ENCODE peak calls at places on chromosomes 4 and X, in eight cellular contexts. U, X, K, W, O, M, E and H are unnamed samples.

GRCh38 chrX:81390244-81390643 is 188.3 kb downstream of the SH3BGRL start:
- DNase-seq in M (no peak), E (no peak), U (no peak), X (no peak), K (no peak), W (no peak), O (no peak), H (no peak)

GRCh38 chrX:133670394-133670793 is 255.1 kb upstream of the GPC4 start:
- DNase-seq in E (no peak), X (peak; percentile 64), M (no peak), W (no peak), U (peak; percentile 1), O (no peak), K (no peak), H (no peak)

GRCh38 chrX:130974323-130974722 is 71.3 kb upstream of the ENOX2 start:
- DNase-seq in U (no peak), E (no peak), O (no peak), X (no peak), M (peak; percentile 0), W (no peak), K (no peak), H (no peak)

GRCh38 chrX:39975094-39975865 is 122.5 kb downstream of the BCOR start:
- DNase-seq in U (no peak), M (no peak), X (no peak), E (no peak), O (no peak), K (no peak), W (no peak), H (peak; percentile 55)

GRCh38 chrX:50469206-50469605 is 1.4 kb downstream of the DGKK start:
- DNase-seq in K (no peak), M (no peak), O (no peak), E (no peak), X (no peak), W (no peak), U (no peak), H (no peak)

GRCh38 chr4:97942137-97942536 is 201.1 kb downstream of the STPG2 start:
- DNase-seq in U (no peak), M (no peak), X (peak; percentile 2), O (no peak), K (no peak), W (no peak), E (no peak), H (no peak)

GRCh38 chrX:38154818-38155217 is 65.9 kb downstream of the SRPX start:
- DNase-seq in X (no peak), K (no peak), O (no peak), U (no peak), E (no peak), W (no peak), M (no peak), H (no peak)

GRCh38 chr4:16194199-16194598 is 32.1 kb downstream of the TAPT1 start:
- DNase-seq in M (no peak), U (no peak), E (no peak), X (peak; percentile 36), W (no peak), K (no peak), O (no peak), H (no peak)

GRCh38 chr4:94523033-94523590 is 71.4 kb downstream of the PDLIM5 start:
- DNase-seq in K (no peak), O (no peak), W (no peak), U (no peak), X (peak; percentile 47), E (no peak), M (no peak), H (no peak)

GRCh38 chrX:45070116-45071007 is 130.3 kb downstream of the DIPK2B start:
- DNase-seq in M (peak; percentile 17), U (no peak), O (peak; percentile 35), K (no peak), W (peak; percentile 23), E (no peak), X (peak; percentile 72), H (no peak)

GRCh38 chrX:72304877-72305276 is 837 bp downstream of the CITED1 start:
- DNase-seq in X (no peak), E (no peak), M (no peak), U (no peak), O (no peak), W (no peak), K (no peak), H (no peak)

GRCh38 chr4:95980877-95981360 is 141.0 kb downstream of the PDHA2 start:
- DNase-seq in O (no peak), M (no peak), X (no peak), U (no peak), E (no peak), K (no peak), W (no peak), H (no peak)

GRCh38 chrX:24150051-24150790 is 692 bp downstream of the ZFX start:
- DNase-seq in M (peak; percentile 71), E (peak; percentile 75), K (peak; percentile 88), W (peak; percentile 94), U (peak; percentile 66), O (peak; percentile 88), X (peak; percentile 85), H (peak; percentile 87)

GRCh38 chrX:14125451-14125850 is 95.8 kb upstream of the GEMIN8 start:
- DNase-seq in E (no peak), K (no peak), W (no peak), X (no peak), O (no peak), U (no peak), M (no peak), H (no peak)

GRCh38 chrX:129731228-129731627 is 7.6 kb upstream of the XPNPEP2 start:
- DNase-seq in E (no peak), K (no peak), U (no peak), X (no peak), O (no peak), W (no peak), M (no peak), H (no peak)

GRCh38 chr4:73901031-73901430 is 31.8 kb downstream of the CXCL1 start:
- DNase-seq in U (no peak), W (no peak), E (no peak), O (peak; percentile 48), M (no peak), K (no peak), X (no peak), H (no peak)

GRCh38 chrX:17500145-17500579 is 125.2 kb downstream of the NHS start:
- DNase-seq in W (no peak), M (peak; percentile 29), K (no peak), O (peak; percentile 58), E (no peak), U (no peak), X (peak; percentile 52), H (no peak)

GRCh38 chrX:38095971-38096529 is 89.7 kb downstream of the SYTL5 start:
- DNase-seq in W (no peak), X (peak; percentile 31), M (peak; percentile 0), O (no peak), U (no peak), E (no peak), K (no peak), H (no peak)